ENCODE peak calls at places on chromosomes 7 and 10, in seven cellular contexts. H, U, L, C, G, X and A are unnamed samples. For H3K4me1, the result is how much of the 10 kb centered on the place peaks cover.

GRCh38 chr10:32237644-32238345 is 109.2 kb downstream of the EPC1 start:
- DNase-seq in H (no peak), U (no peak), L (no peak), C (no peak), G (peak), X (no peak), A (no peak)

GRCh38 chr10:5557040-5557721 is 32.4 kb downstream of the CALML3 start:
- DNase-seq in H (no peak), U (no peak), L (no peak), C (peak), G (no peak), X (no peak), A (peak)

GRCh38 chr10:103736044-103736443 is 119.3 kb downstream of the SH3PXD2A start:
- DNase-seq in H (no peak), U (no peak), L (no peak), C (no peak), G (no peak), X (no peak), A (no peak)

GRCh38 chr7:105323366-105323765 is 65.4 kb downstream of the SRPK2 start:
- DNase-seq in H (no peak), U (no peak), L (no peak), C (no peak), G (no peak), X (no peak), A (no peak)

GRCh38 chr10:94194256-94194655 is 168.5 kb downstream of the NOC3L start:
- DNase-seq in H (no peak), U (no peak), L (no peak), C (no peak), G (peak), X (no peak), A (no peak)

GRCh38 chr7:29626730-29627129 is 63.1 kb downstream of the PRR15 start:
- DNase-seq in H (no peak), U (no peak), L (no peak), C (no peak), G (no peak), X (no peak), A (no peak)

GRCh38 chr7:157088136-157088535 is 50.6 kb upstream of the UBE3C start:
- DNase-seq in H (no peak), U (no peak), L (no peak), C (no peak), G (no peak), X (no peak), A (no peak)

GRCh38 chr7:68873616-68874015 is 724.7 kb upstream of the AUTS2 start:
- DNase-seq in H (no peak), U (no peak), L (no peak), C (no peak), G (no peak), X (no peak), A (no peak)

GRCh38 chr7:44145969-44146897 is 5.1 kb upstream of the MYL7 start:
- DNase-seq in H (peak), U (peak), L (peak), C (peak), G (peak), X (no peak), A (peak)

GRCh38 chr7:139708541-139708940 is 69.3 kb downstream of the HIPK2 start:
- DNase-seq in H (no peak), U (no peak), L (no peak), C (no peak), G (no peak), X (no peak), A (peak)

GRCh38 chr7:83964318-83964717 is 230.3 kb downstream of the SEMA3A start:
- DNase-seq in H (no peak), U (no peak), L (no peak), C (no peak), G (no peak), X (no peak), A (no peak)

GRCh38 chr10:119947325-119947724 is 54.8 kb downstream of the SEC23IP start:
- DNase-seq in H (no peak), U (peak), L (no peak), C (no peak), G (peak), X (no peak), A (no peak)

GRCh38 chr10:124680675-124681074 is 63.5 kb downstream of the FAM53B start:
- DNase-seq in H (peak), U (no peak), L (no peak), C (peak), G (peak), X (no peak), A (no peak)

GRCh38 chr10:10901906-10902305 is 115.8 kb upstream of the CELF2 start:
- DNase-seq in H (no peak), U (no peak), L (no peak), C (no peak), G (no peak), X (no peak), A (no peak)
- TF ChIP-seq CTCF in H (no peak), U (no peak), L (no peak), C (no peak), G (no peak), X (no peak), A (peak)

DNA sequence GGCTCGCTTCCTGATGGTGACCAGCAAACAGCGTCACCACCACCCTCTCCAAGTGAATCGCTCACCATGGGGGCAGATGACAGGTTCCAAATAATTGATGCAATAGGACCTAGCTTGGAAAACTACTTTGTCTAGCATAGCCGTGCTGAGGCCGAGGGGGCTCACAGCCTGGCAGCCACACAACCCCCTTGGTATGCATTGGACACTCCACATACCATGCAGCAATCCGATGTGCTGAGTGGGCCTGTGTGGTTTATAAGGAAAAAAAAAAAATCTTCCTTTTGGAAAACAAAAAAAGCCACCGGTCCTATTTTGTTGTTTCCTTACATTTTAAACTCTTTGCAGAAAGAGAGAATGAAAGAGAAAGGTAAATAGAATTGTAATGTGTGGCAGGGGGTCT is 15.1 kb downstream of the GATA3 start:
- DNase-seq in H (no peak), U (no peak), L (no peak), C (no peak), G (no peak), X (no peak), A (no peak)
- H3K27ac ChIP-seq in H (no peak), U (peak), L (no peak), C (no peak), G (no peak), X (peak), A (no peak)

GRCh38 chr7:74479066-74479781 is 25.5 kb downstream of the GTF2IRD1 start:
- DNase-seq in H (peak), U (peak), L (no peak), C (peak), G (peak), X (no peak), A (no peak)
- H3K4me1 ChIP-seq in H (half or more), U (under half), L (under half), C (half or more), G (half or more), X (under half), A (under half)

GRCh38 chr10:96022739-96023138 is 20.6 kb upstream of the CCNJ start:
- DNase-seq in H (no peak), U (no peak), L (no peak), C (no peak), G (no peak), X (no peak), A (no peak)

GRCh38 chr10:96023168-96023567 is 20.2 kb upstream of the CCNJ start:
- DNase-seq in H (no peak), U (no peak), L (no peak), C (no peak), G (no peak), X (no peak), A (no peak)

GRCh38 chr10:96021332-96021731 is 22.1 kb upstream of the CCNJ start:
- DNase-seq in H (no peak), U (no peak), L (no peak), C (no peak), G (no peak), X (no peak), A (no peak)

GRCh38 chr10:96025566-96025965 is 17.8 kb upstream of the CCNJ start:
- DNase-seq in H (no peak), U (no peak), L (peak), C (no peak), G (peak), X (peak), A (peak)
- TF ChIP-seq CTCF in H (no peak), U (peak), L (peak), C (no peak), G (no peak), X (peak), A (peak)

DNA sequence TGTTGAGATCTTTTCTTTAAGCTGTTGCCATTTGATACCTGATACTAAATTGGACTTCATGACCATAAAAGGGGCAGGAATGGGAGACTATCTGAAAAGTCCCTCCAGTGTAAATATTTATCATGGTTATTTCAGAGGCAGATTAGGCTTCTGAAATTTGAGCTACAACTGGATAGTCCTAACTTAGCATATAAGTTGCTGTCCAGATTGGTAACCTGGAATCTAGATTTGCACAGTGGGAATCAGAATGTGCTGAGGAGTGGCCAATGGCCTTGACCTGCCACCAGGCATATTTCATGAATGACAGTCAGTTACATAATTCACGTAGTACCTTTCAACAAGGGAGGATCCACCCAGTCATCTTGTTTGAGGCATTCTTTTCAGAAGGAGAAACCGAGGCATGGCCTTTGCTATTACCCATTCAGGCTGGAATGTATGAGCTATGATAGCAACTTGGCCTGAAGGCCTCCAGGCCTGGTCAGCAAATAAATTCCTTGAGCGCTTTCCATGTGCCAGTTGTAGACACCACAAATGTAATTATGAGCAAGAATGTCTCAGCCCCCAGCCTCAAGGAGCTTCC is 80.0 kb downstream of the EEPD1 start:
- DNase-seq in H (no peak), U (no peak), L (no peak), C (no peak), G (no peak), X (no peak), A (no peak)
- H3K27ac ChIP-seq in H (no peak), U (no peak), L (no peak), C (no peak), G (peak), X (no peak), A (no peak)

GRCh38 chr10:110918633-110919348 is at the start of gene BBIP1:
- DNase-seq in H (no peak), U (peak), L (no peak), C (no peak), G (peak), X (no peak), A (no peak)
- H3K4me1 ChIP-seq in H (half or more), U (under half), L (under half), C (under half), G (under half), X (under half), A (under half)

GRCh38 chr7:42264702-42265101 is 27.7 kb upstream of the GLI3 start:
- DNase-seq in H (no peak), U (no peak), L (no peak), C (no peak), G (no peak), X (no peak), A (no peak)

GRCh38 chr7:42263971-42264370 is 27.0 kb upstream of the GLI3 start:
- DNase-seq in H (peak), U (no peak), L (peak), C (no peak), G (no peak), X (no peak), A (no peak)

GRCh38 chr7:42262907-42263466 is 26.0 kb upstream of the GLI3 start:
- DNase-seq in H (peak), U (no peak), L (peak), C (no peak), G (peak), X (no peak), A (peak)
- TF ChIP-seq CTCF in H (no peak), U (no peak), L (no peak), C (no peak), G (no peak), X (no peak), A (no peak)

GRCh38 chr10:593016-593415 is 96.5 kb downstream of the DIP2C start:
- DNase-seq in H (no peak), U (no peak), L (no peak), C (peak), G (no peak), X (no peak), A (no peak)

GRCh38 chr10:591646-592045 is 97.8 kb downstream of the DIP2C start:
- DNase-seq in H (no peak), U (no peak), L (no peak), C (no peak), G (no peak), X (no peak), A (no peak)

GRCh38 chr10:593901-594457 is 95.5 kb downstream of the DIP2C start:
- DNase-seq in H (peak), U (no peak), L (no peak), C (peak), G (peak), X (no peak), A (no peak)

GRCh38 chr10:594584-595270 is 94.7 kb downstream of the DIP2C start:
- DNase-seq in H (no peak), U (no peak), L (no peak), C (peak), G (no peak), X (no peak), A (no peak)

DNA sequence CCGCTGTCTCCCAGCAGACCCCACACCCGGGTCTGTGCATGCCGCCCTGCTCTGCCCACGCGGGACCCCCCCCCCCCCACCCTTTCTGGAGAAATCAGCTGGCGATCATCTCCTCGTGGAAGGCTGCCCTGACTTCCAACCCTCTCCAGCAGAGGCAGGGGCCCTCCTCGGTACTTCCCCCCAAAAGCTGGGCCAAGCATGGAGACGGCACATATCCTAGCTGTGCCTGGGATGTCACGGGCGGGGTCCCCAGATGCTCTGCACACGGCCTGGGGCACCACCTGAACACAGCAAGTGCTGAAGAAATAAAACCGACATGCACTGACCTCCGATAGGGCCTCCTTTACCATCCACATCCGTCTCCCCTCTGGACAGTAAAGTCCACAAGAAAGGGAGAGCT is 96.0 kb downstream of the DIP2C start:
- DNase-seq in H (no peak), U (no peak), L (no peak), C (peak), G (no peak), X (no peak), A (no peak)
- H3K27ac ChIP-seq in H (peak), U (no peak), L (no peak), C (no peak), G (no peak), X (no peak), A (no peak)

DNA sequence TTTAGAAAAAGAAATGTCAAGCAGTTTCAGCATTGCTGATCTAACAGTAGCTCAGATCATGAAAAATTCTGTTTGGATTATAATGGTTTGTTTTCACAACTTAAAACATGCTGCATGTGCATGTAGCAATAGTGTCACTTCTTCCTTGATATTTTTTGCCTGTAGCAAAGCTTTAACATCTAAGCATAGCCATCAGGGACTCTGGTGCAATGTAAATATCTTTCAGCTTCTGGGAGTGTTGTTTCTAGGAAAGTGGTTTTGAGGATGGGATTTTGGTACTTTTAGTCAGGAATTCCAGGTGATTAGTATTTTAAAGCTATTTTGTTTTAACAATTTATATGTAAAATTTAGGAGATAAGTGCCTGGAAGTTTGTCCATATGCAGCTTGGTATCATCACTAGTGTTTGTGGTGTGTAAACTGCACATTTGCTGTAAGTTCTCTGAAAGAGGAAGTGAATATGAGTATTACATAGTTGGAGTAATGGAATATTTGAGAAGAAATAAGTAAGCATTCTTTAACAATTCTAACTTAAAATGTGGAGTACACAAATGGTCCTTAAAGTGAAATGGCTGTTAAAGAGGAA is 1.9 kb downstream of the RSBN1L start:
- DNase-seq in H (no peak), U (no peak), L (no peak), C (no peak), G (no peak), X (no peak), A (no peak)
- H3K4me1 ChIP-seq in H (half or more), U (under half), L (under half), C (under half), G (under half), X (half or more), A (under half)

GRCh38 chr10:74981831-74982633 is 129.4 kb upstream of the SAMD8 start:
- DNase-seq in H (no peak), U (no peak), L (no peak), C (no peak), G (no peak), X (no peak), A (no peak)
- TF ChIP-seq CTCF in H (no peak), U (no peak), L (no peak), C (no peak), G (no peak), X (no peak), A (peak)